ENCODE peak calls at places on chromosomes 7 and 10, in seven cellular contexts. S is HepG2, L is K562, Y is HCT116, G is SK-N-SH, U is H1, H is GM12878. I is an unnamed sample.

GRCh38 chr7:125061776-125062397 is 132.3 kb upstream of the POT1 start:
- DNase-seq in S (no peak), L (no peak), Y (peak), G (no peak), U (no peak), H (no peak), I (no peak)

GRCh38 chr7:51102828-51103227 is 213.8 kb downstream of the COBL start:
- DNase-seq in S (no peak), L (no peak), Y (no peak), G (no peak), U (no peak), H (no peak), I (no peak)

GRCh38 chr10:28734940-28735759 is 57.8 kb downstream of the BAMBI start:
- DNase-seq in S (peak), L (peak), Y (peak), G (peak), U (peak), H (no peak), I (no peak)

GRCh38 chr7:123692471-123692877 is 36.8 kb downstream of the LMOD2 start:
- DNase-seq in S (no peak), L (peak), Y (no peak), G (no peak), U (no peak), H (no peak), I (no peak)

GRCh38 chr10:103936022-103936421 is 18.0 kb upstream of the STN1 start:
- DNase-seq in S (no peak), L (no peak), Y (no peak), G (peak), U (no peak), H (no peak), I (no peak)

GRCh38 chr7:4042402-4042801 is 639.7 kb upstream of the FOXK1 start:
- DNase-seq in S (no peak), L (no peak), Y (no peak), G (peak), U (no peak), H (no peak), I (no peak)

GRCh38 chr7:157625973-157626790 is 289.4 kb downstream of the DNAJB6 start:
- DNase-seq in S (no peak), L (no peak), Y (no peak), G (no peak), U (no peak), H (no peak), I (no peak)

GRCh38 chr7:51256244-51256781 is 60.3 kb downstream of the COBL start:
- DNase-seq in S (no peak), L (no peak), Y (no peak), G (no peak), U (no peak), H (no peak), I (no peak)

GRCh38 chr10:124691448-124692435 is 52.4 kb downstream of the FAM53B start:
- DNase-seq in S (no peak), L (no peak), Y (no peak), G (no peak), U (no peak), H (no peak), I (no peak)

GRCh38 chr7:100483101-100483727 is 513 bp upstream of the NYAP1 start:
- DNase-seq in S (peak), L (peak), Y (no peak), G (peak), U (no peak), H (no peak), I (peak)

GRCh38 chr7:44515595-44516268 is 25.3 kb upstream of the NUDCD3 start:
- DNase-seq in S (no peak), L (no peak), Y (no peak), G (no peak), U (no peak), H (no peak), I (no peak)

GRCh38 chr10:91162050-91162494 is 58.4 kb upstream of the PCGF5 start:
- DNase-seq in S (peak), L (peak), Y (no peak), G (no peak), U (no peak), H (no peak), I (no peak)

GRCh38 chr7:139481364-139481763 is 2.1 kb downstream of the KLRG2 start:
- DNase-seq in S (no peak), L (no peak), Y (no peak), G (no peak), U (no peak), H (no peak), I (no peak)

GRCh38 chr10:514137-514671 is 175.3 kb downstream of the DIP2C start:
- DNase-seq in S (peak), L (no peak), Y (no peak), G (no peak), U (no peak), H (no peak), I (no peak)

GRCh38 chr7:139139150-139139549 is 29.6 kb upstream of the ZC3HAV1 start:
- DNase-seq in S (no peak), L (no peak), Y (no peak), G (no peak), U (no peak), H (no peak), I (no peak)

GRCh38 chr7:95871078-95871848 is 98.9 kb downstream of the DYNC1I1 start:
- DNase-seq in S (peak), L (peak), Y (peak), G (peak), U (no peak), H (no peak), I (no peak)

GRCh38 chr10:88500656-88501055 is 82.5 kb downstream of the RNLS start:
- DNase-seq in S (no peak), L (no peak), Y (no peak), G (no peak), U (no peak), H (no peak), I (no peak)

GRCh38 chr7:155395176-155395797 is 62.6 kb upstream of the EN2 start:
- DNase-seq in S (no peak), L (no peak), Y (no peak), G (peak), U (no peak), H (no peak), I (no peak)

DNA sequence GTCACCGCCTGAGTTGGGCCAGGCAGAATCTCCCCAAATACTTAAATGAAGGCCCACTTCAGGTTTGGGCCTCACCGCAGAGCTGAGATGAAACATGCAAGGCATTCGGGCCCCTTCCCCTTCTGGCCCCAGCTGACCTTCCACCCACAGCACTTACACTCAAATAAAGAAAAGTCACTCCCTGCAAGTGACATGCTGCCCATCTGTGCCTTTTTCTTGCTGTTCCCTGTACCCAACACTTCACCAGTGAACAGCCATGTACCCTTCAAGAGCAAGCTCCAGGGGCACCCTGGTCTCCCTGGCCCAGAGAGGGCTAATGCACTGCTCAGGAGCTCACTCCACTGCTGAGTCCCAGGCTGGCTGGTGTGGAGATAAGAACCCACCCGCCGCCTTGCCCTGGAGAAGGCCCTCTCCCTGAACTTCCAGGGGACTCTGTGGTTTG is 40.7 kb downstream of the ZCCHC24 start:
- DNase-seq in S (no peak), L (no peak), Y (no peak), G (no peak), U (no peak), H (no peak), I (no peak)
- TF ChIP-seq JUND in S (no peak), L (no peak), Y (no peak), G (no peak), U (no peak), H (no peak), I (no peak)

GRCh38 chr10:47408606-47409005 is 24.5 kb upstream of the ZNF488 start:
- DNase-seq in S (no peak), L (no peak), Y (no peak), G (no peak), U (no peak), H (no peak), I (no peak)

GRCh38 chr10:47410862-47411261 is 26.8 kb upstream of the ZNF488 start:
- DNase-seq in S (no peak), L (no peak), Y (no peak), G (no peak), U (no peak), H (no peak), I (no peak)

GRCh38 chr10:47409866-47410256 is 25.8 kb upstream of the ZNF488 start:
- DNase-seq in S (no peak), L (no peak), Y (no peak), G (no peak), U (no peak), H (no peak), I (no peak)

GRCh38 chr10:47410271-47410670 is 26.2 kb upstream of the ZNF488 start:
- DNase-seq in S (no peak), L (no peak), Y (no peak), G (no peak), U (no peak), H (no peak), I (no peak)

GRCh38 chr10:47409171-47409865 is 25.2 kb upstream of the ZNF488 start:
- DNase-seq in S (no peak), L (no peak), Y (no peak), G (no peak), U (no peak), H (no peak), I (no peak)
- TF ChIP-seq JUND in S (no peak), L (no peak), Y (no peak), G (no peak), U (no peak), H (no peak), I (no peak)

GRCh38 chr10:16853809-16854208 is 36.6 kb upstream of the RSU1 start:
- DNase-seq in S (no peak), L (no peak), Y (no peak), G (no peak), U (no peak), H (no peak), I (no peak)

GRCh38 chr10:16856092-16856491 is 38.9 kb upstream of the RSU1 start:
- DNase-seq in S (no peak), L (no peak), Y (no peak), G (no peak), U (no peak), H (no peak), I (no peak)

GRCh38 chr10:16854623-16855022 is 37.4 kb upstream of the RSU1 start:
- DNase-seq in S (no peak), L (no peak), Y (no peak), G (no peak), U (no peak), H (no peak), I (no peak)

GRCh38 chr10:16856567-16856966 is 39.3 kb upstream of the RSU1 start:
- DNase-seq in S (no peak), L (no peak), Y (no peak), G (peak), U (no peak), H (no peak), I (no peak)

DNA sequence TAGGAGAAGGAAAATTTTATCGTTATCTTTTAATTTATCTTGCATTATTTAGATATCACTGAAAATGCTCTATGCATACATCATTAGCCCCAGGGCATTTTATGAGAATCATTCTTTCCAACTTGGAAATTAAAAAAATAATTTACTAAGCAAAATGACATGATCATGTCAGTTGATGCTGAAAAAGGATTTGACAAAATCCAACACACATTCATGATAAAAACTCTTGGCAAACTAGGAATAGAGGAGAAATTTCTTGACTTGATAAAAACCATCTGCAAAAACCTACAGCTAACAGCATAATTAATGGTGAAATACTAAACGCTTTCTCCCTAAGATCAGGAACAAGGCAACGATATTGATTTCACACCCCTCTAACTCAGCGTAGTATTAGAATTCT is 40.2 kb upstream of the RSU1 start:
- DNase-seq in S (no peak), L (no peak), Y (no peak), G (no peak), U (no peak), H (no peak), I (no peak)
- TF ChIP-seq JUND in S (no peak), L (no peak), Y (no peak), G (peak), U (no peak), H (no peak), I (no peak)

DNA sequence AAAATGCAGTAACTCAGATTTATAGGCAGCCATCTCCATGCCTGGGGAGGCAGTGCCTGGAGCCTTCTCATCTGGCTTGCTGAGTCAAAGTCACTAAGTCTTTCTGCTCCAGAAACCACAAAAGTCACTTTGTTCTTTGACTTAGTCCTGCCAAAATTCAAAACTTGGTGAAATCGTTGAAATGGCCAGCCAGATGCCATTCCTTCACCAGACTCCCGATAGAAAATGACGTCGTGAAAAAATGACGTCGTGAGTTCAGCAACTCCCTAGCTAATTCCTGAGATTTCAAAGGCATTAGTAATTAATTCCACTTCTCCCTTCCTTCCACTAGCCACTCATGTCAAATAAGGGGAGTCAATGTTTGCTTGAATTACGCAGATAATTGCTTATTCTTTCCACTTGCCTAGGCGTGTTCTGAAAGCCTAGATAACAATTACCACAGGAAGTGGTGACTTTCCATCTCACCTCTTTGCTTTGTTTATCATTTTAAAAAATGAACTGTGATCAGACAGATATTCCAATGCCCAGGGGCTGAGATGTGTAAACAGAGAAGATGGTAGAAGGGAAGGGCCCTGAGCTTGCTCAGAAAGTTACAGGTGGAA is 48.5 kb upstream of the OSBPL3 start:
- DNase-seq in S (peak), L (no peak), Y (no peak), G (no peak), U (no peak), H (no peak), I (no peak)
- TF ChIP-seq JUND in S (no peak), L (peak), Y (no peak), G (peak), U (no peak), H (no peak), I (no peak)

DNA sequence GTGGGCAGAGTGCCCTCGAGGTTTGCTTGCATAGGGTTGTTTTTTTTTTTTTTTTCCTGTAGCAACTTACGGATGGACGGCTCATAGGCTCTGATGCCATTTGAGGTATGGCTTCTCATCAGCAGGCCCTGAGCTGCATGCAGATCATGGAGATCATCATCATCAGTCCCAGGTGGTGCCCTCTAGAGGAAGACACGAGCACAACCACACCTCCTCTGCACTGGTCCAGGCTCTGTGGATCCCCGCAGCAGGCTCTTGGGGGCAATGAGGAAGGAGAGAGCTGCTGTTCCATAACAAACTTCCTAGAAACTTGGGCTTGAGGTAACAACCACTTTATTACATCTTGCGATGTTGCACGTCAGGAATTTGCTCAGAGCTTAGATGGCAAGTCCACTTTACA is 132.7 kb upstream of the CXCL12 start:
- DNase-seq in S (peak), L (peak), Y (peak), G (peak), U (no peak), H (no peak), I (peak)
- TF ChIP-seq JUND in S (no peak), L (no peak), Y (no peak), G (no peak), U (no peak), H (no peak), I (no peak)

GRCh38 chr10:75977146-75977545 is 545.7 kb downstream of the LRMDA start:
- DNase-seq in S (no peak), L (no peak), Y (no peak), G (no peak), U (no peak), H (no peak), I (no peak)

GRCh38 chr10:75978213-75978612 is 546.8 kb downstream of the LRMDA start:
- DNase-seq in S (no peak), L (no peak), Y (no peak), G (no peak), U (no peak), H (no peak), I (no peak)

GRCh38 chr10:75987610-75988009 is 556.2 kb downstream of the LRMDA start:
- DNase-seq in S (peak), L (no peak), Y (no peak), G (no peak), U (no peak), H (no peak), I (no peak)

GRCh38 chr10:75984067-75984466 is 552.6 kb downstream of the LRMDA start:
- DNase-seq in S (no peak), L (no peak), Y (no peak), G (no peak), U (no peak), H (no peak), I (no peak)

GRCh38 chr10:75982611-75983369 is 551.4 kb downstream of the LRMDA start:
- DNase-seq in S (no peak), L (no peak), Y (no peak), G (no peak), U (no peak), H (no peak), I (no peak)
- TF ChIP-seq JUND in S (no peak), L (no peak), Y (no peak), G (no peak), U (no peak), H (no peak), I (no peak)

DNA sequence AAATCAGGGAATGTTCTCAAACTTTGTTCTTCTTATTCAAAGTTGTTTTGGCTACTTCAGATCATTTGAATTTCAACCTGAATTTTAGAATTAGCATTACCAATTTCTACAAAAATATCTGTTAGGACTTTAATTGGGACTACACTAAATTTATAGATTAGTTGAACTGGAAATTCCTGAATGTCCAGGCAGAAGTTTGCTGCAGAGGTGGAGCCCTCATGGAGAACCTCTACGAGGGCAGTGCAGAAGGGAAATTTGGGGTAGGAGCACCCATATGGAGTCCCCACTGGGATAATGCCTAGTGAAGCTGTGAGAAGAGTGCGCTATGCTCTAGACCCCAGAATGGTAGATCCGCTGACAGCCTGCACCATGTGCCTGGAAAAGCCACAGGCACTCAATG is 22.8 kb upstream of the AGMO start:
- DNase-seq in S (no peak), L (no peak), Y (no peak), G (no peak), U (no peak), H (no peak), I (no peak)
- TF ChIP-seq JUND in S (no peak), L (no peak), Y (no peak), G (no peak), U (no peak), H (no peak), I (no peak)

DNA sequence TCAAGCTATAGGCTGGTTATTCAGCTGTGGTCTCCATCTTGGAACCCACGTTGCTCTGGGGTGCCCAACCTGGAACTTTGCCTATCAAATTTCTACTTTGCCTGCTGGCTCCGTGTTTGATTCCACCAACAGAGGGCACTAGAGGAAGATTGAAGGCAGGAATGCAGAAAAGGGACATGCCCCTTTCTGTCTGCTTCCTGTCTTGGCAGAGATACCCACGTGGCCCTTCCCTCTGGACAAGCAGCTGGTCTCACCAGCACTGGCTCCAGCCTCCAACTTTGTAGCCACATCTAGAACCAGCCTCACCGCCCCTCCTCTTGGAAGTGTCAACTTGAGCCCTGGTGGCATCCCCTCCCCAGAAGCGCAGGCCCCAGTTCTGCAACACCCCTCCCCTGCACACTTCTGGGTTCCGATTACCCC is 52.1 kb upstream of the ZNF438 start:
- DNase-seq in S (peak), L (peak), Y (peak), G (peak), U (peak), H (peak), I (no peak)
- TF ChIP-seq JUND in S (no peak), L (no peak), Y (no peak), G (no peak), U (no peak), H (no peak), I (no peak)

GRCh38 chr7:28688651-28689050 is 269.5 kb downstream of the TRIL start:
- DNase-seq in S (no peak), L (no peak), Y (no peak), G (no peak), U (no peak), H (no peak), I (no peak)
- TF ChIP-seq JUND in S (no peak), L (no peak), Y (no peak), G (peak), U (no peak), H (no peak), I (no peak)

I was measured in T47D.